ENCODE peak calls at places on chromosomes 12 and 14, in six cellular contexts. J is effector memory CD4-positive, alpha-beta T cell; K is aorta; W is adrenal gland; Y is cardiac muscle cell; S is naive thymus-derived CD4-positive, alpha-beta T cell. Q is an unnamed sample.

GRCh38 chr12:116656371-116656770 is 81.5 kb downstream of the SPRING1 start:
- DNase-seq in S (no peak), W (no peak), K (no peak), J (no peak), Y (no peak), Q (no peak)

GRCh38 chr12:72543777-72544467 is 271.8 kb downstream of the TRHDE start:
- DNase-seq in J (no peak), Y (no peak), W (no peak), S (no peak), K (no peak), Q (no peak)

GRCh38 chr12:116346751-116347150 is 69.3 kb upstream of the MED13L start:
- DNase-seq in Y (no peak), W (peak; percentile 72), K (no peak), S (no peak), J (no peak), Q (no peak)

GRCh38 chr12:2354151-2354991 is 301.6 kb downstream of the CACNA1C start:
- DNase-seq in Y (peak; percentile 74), W (no peak), K (no peak), J (no peak), S (no peak), Q (no peak)

GRCh38 chr14:77612011-77612620 is 4.3 kb downstream of the SPTLC2 start:
- DNase-seq in J (no peak), W (no peak), S (no peak), K (no peak), Y (no peak), Q (no peak)

GRCh38 chr12:14611640-14612203 is 44.0 kb upstream of the PLBD1 start:
- DNase-seq in S (no peak), K (no peak), W (no peak), J (no peak), Y (no peak), Q (no peak)

GRCh38 chr12:124814741-124815613 is 48.7 kb downstream of the SCARB1 start:
- DNase-seq in Y (no peak), W (peak; percentile 71), S (no peak), J (no peak), K (no peak), Q (no peak)

GRCh38 chr12:5166976-5167375 is 123.3 kb downstream of the KCNA5 start:
- DNase-seq in W (no peak), K (no peak), S (no peak), Y (no peak), J (no peak), Q (no peak)

GRCh38 chr12:88225776-88226175 is 83.7 kb downstream of the TMTC3 start:
- DNase-seq in S (no peak), Y (no peak), W (no peak), K (no peak), J (no peak), Q (no peak)

GRCh38 chr12:64730585-64730964 is 28.6 kb downstream of the GNS start:
- DNase-seq in S (no peak), W (no peak), J (no peak), K (no peak), Y (no peak), Q (no peak)

DNA sequence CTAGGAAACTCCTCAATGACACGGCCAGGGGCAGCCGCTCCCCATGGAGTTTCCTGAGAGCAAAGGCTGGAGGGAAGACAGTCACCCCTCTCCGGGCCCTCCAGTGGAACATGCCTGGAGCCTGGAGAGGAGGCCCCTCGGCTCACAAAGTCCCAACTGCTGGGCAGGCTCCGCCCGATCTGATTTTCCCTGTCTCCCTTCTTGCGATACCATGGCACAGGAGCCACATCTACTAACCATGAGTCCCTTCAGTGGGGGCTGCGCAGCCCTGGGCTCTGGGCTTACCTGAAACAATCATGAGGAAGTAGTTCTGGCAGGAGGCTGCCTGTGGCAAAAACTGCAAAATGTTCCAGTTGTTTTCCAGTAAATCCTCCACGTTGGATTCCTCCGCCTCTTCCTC is 15.3 kb downstream of the P2RX2 start:
- DNase-seq in S (no peak), Y (no peak), K (no peak), J (no peak), W (no peak), Q (no peak)
- H3K4me3 ChIP-seq in S (no peak overlapping the region), Y (no peak overlapping the region), K (no peak overlapping the region), J (no peak overlapping the region), W (no peak overlapping the region), Q (no peak overlapping the region)

DNA sequence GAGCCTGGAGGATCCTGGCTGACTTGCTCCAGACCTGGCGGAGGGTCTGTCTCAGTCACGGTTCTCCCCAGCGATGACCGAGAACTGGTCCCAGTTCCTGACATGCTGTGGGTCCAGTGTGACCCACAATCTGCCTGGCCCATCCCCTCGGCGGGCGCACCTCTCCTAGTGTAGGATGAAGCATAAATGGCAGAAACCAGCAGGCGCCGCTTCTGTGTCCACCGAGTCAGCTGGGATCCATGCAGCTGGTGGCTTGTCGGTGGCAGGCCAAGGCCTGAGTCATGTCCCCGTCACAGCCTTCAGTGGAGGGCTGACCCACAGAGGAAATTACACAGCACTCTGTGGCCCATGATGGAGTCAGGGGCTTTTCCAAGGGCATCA is 38.5 kb downstream of the NFKBIA start:
- DNase-seq in Y (no peak), J (no peak), S (no peak), K (peak; percentile 85), W (peak; percentile 88), Q (no peak)
- H3K4me1 ChIP-seq in Y (peaks cover 31% of the 10 kb centered on the region), J (no peaks in the 10 kb centered on the region), S (peaks cover 20% of the 10 kb centered on the region), K (no peaks in the 10 kb centered on the region), W (peaks cover 24% of the 10 kb centered on the region), Q (no peaks in the 10 kb centered on the region)

GRCh38 chr14:100062602-100063001 is 2.6 kb upstream of the EVL start:
- DNase-seq in W (no peak), K (no peak), S (no peak), J (no peak), Y (no peak), Q (no peak)
- H3K4me3 ChIP-seq in W (no peak overlapping the region), K (no peak overlapping the region), S (peak overlapping the region; percentile 44), J (no peak overlapping the region), Y (no peak overlapping the region), Q (no peak overlapping the region)

GRCh38 chr14:105388110-105388951 is 10.0 kb upstream of the TEX22 start:
- DNase-seq in K (no peak), J (no peak), W (no peak), Y (no peak), S (no peak), Q (no peak)
- H3K4me1 ChIP-seq in K (no peaks in the 10 kb centered on the region), J (no peaks in the 10 kb centered on the region), W (no peaks in the 10 kb centered on the region), Y (no peaks in the 10 kb centered on the region), S (no peaks in the 10 kb centered on the region), Q (no peaks in the 10 kb centered on the region)

DNA sequence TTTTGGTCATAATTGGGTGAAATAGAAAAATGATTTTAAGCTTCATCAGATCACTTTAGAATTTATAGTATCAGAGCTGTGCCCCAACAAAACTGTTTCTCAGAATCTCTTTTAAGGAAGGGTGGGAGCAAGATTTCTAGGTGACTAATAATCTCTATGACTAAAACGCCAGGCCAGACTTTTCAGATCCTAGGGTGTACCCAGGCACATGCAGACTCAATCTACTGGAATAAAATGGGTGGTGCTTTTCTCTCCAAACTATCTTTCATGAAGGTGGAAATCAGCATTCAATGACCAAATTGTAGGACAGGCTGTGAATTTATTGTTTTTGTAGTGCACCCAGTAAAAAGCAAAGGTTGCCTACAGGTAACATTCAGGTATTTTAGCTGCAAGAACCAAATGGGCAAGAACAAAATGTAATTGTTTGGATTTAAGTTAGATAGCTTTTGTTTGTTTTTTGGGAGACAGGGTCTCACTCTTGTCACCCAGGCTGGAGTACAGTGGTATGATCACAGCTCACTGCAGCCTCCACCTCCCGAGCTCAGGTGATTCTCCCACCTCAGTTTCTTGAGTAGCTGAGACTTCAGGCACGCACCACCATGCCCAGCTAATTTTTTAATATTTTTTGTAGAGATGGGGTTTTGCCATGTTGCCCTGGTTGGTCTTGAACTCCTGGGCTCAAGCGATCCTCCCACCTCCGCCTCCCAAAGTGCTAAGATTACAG is 49.5 kb downstream of the PPP2R5C start:
- DNase-seq in J (no peak), W (no peak), Y (no peak), K (no peak), S (peak; percentile 30), Q (no peak)
- H3K4me3 ChIP-seq in J (peak overlapping the region; percentile 57), W (no peak overlapping the region), Y (peak overlapping the region; percentile 82), K (peak overlapping the region; percentile 16), S (peak overlapping the region; percentile 92), Q (peak overlapping the region; percentile 58)

GRCh38 chr14:95540236-95540635 is 5.4 kb downstream of the GLRX5 start:
- DNase-seq in S (no peak), Y (no peak), J (no peak), W (no peak), K (no peak), Q (no peak)
- H3K4me1 ChIP-seq in S (peaks cover 9% of the 10 kb centered on the region), Y (peaks cover 11% of the 10 kb centered on the region), J (peaks cover 11% of the 10 kb centered on the region), W (peaks cover 43% of the 10 kb centered on the region), K (no peaks in the 10 kb centered on the region), Q (peaks cover 6% of the 10 kb centered on the region)

GRCh38 chr12:92029902-92030586 is 115.6 kb downstream of the BTG1 start:
- DNase-seq in K (no peak), W (no peak), Y (no peak), S (no peak), J (no peak), Q (peak; percentile 15)
- H3K4me3 ChIP-seq in K (no peak overlapping the region), W (no peak overlapping the region), Y (no peak overlapping the region), S (peak overlapping the region; percentile 2), J (no peak overlapping the region), Q (no peak overlapping the region)

DNA sequence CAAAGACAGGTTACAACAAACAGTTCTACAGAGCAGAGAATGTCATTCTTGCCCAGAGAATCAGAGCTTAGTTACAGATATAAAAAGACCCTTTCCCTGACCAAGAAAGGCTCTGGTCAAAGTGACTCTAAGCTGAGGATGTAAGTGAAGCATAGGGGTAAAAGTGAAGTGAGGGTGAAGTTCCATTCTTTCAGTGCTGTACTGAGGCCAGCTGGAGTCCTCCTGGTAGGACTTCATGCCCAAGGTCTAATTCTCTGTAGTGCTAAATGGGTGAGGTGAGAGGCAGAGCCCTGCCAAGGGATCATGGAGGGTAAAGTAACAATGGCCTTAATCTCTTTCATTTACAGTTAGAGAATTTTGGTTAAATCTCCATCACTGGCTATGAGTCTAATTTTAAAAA is 38.5 kb downstream of the DUSP16 start:
- DNase-seq in Y (no peak), J (no peak), K (no peak), W (no peak), S (no peak), Q (no peak)
- H3K4me1 ChIP-seq in Y (peaks cover 31% of the 10 kb centered on the region), J (peaks cover 26% of the 10 kb centered on the region), K (peaks cover 8% of the 10 kb centered on the region), W (peaks cover 69% of the 10 kb centered on the region), S (peaks cover 31% of the 10 kb centered on the region), Q (peaks cover 6% of the 10 kb centered on the region)